ENCODE peak calls at places on chromosomes 1 and 21, in nine cellular contexts. I is adipocyte; S is NCI-H524; L is stimulated activated naive B cell treated with anti-CD40 and anti-IgM and Interleukin-4, amounts not matched to agents 10 μg/mL and 1 μg/mL and 100 μg/mL, for 72 hours; N is activated naive CD8-positive, alpha-beta T cell treated with anti-CD3 and anti-CD28 coated beads for 36 hours; G is stomach; P is T-helper 17 cell; W is NCI-H187; U is KG1. F is an unnamed sample.

GRCh38 chr1:45266151-45266801 is 59.9 kb upstream of the ZSWIM5 start:
- DNase-seq in G (peak; percentile 40), L (no peak), I (peak; percentile 78), P (no peak), U (no peak), S (no peak), W (no peak), N (no peak), F (no peak)

GRCh38 chr1:3061566-3061965 is 7.4 kb upstream of the PRDM16 start:
- DNase-seq in L (no peak), G (peak; percentile 21), U (no peak), I (no peak), P (no peak), S (no peak), N (no peak), W (no peak), F (no peak)

GRCh38 chr1:233993651-233994050 is 89.2 kb downstream of the SLC35F3 start:
- DNase-seq in S (no peak), N (peak; percentile 2), G (no peak), I (no peak), L (no peak), P (no peak), W (no peak), U (no peak), F (no peak)

GRCh38 chr21:17554619-17555472 is 42.0 kb downstream of the CXADR start:
- DNase-seq in N (no peak), P (no peak), S (peak; percentile 25), I (peak; percentile 3), U (no peak), G (no peak), W (peak; percentile 68), L (no peak), F (no peak)

GRCh38 chr21:41817877-41818855 is 51.3 kb upstream of the RIPK4 start:
- DNase-seq in U (no peak), N (no peak), W (no peak), S (peak; percentile 8), G (no peak), L (no peak), I (no peak), P (no peak), F (no peak)

GRCh38 chr1:35287807-35288640 is 19.5 kb downstream of the ZMYM4 start:
- DNase-seq in G (no peak), W (no peak), S (no peak), I (peak; percentile 56), P (no peak), U (no peak), L (no peak), N (no peak), F (no peak)

GRCh38 chr1:146012703-146013565 is 8.6 kb downstream of the HJV start:
- DNase-seq in S (peak; percentile 57), N (peak; percentile 45), W (peak; percentile 70), L (peak; percentile 40), I (peak; percentile 92), U (peak; percentile 72), G (peak; percentile 39), P (no peak), F (no peak)

GRCh38 chr1:157803851-157804250 is 16.1 kb downstream of the FCRL1 start:
- DNase-seq in L (peak; percentile 51), U (no peak), I (no peak), S (no peak), N (no peak), G (no peak), W (no peak), P (no peak), F (peak; percentile 54)

GRCh38 chr1:74343191-74343590 is 108.0 kb downstream of the TNNI3K start:
- DNase-seq in U (no peak), P (no peak), G (no peak), L (no peak), N (no peak), S (peak; percentile 100), W (peak; percentile 77), I (no peak), F (no peak)

GRCh38 chr1:116852367-116852766 is 57.3 kb upstream of the PTGFRN start:
- DNase-seq in S (no peak), N (no peak), P (no peak), G (no peak), L (no peak), W (no peak), U (no peak), I (no peak), F (no peak)

GRCh38 chr1:239184581-239185244 is 201.7 kb upstream of the CHRM3 start:
- DNase-seq in N (no peak), I (peak; percentile 4), G (no peak), U (no peak), L (no peak), P (no peak), S (no peak), W (no peak), F (no peak)

GRCh38 chr1:211920602-211921226 is 90.2 kb upstream of the LPGAT1 start:
- DNase-seq in P (no peak), U (no peak), S (no peak), N (no peak), L (no peak), W (no peak), I (no peak), G (no peak), F (no peak)

GRCh38 chr1:11649624-11650330 is 4.5 kb downstream of the FBXO2 start:
- DNase-seq in P (no peak), W (no peak), N (no peak), G (no peak), S (no peak), L (no peak), I (no peak), U (no peak), F (no peak)

GRCh38 chr1:239361403-239361802 is 25.0 kb upstream of the CHRM3 start:
- DNase-seq in I (peak; percentile 24), S (no peak), L (no peak), N (no peak), U (no peak), P (no peak), W (no peak), G (no peak), F (no peak)

GRCh38 chr1:244138399-244138798 is 87.3 kb downstream of the ZBTB18 start:
- DNase-seq in U (no peak), L (no peak), P (no peak), G (no peak), S (no peak), I (no peak), N (no peak), W (no peak), F (no peak)

GRCh38 chr1:182410620-182411273 is 10.3 kb upstream of the TEDDM1 start:
- DNase-seq in U (no peak), G (no peak), N (no peak), L (no peak), P (no peak), W (no peak), S (no peak), I (peak; percentile 43), F (no peak)

GRCh38 chr1:109620396-109620817 is 770 bp downstream of the AMPD2 start:
- DNase-seq in S (peak; percentile 55), P (no peak), U (no peak), W (no peak), G (no peak), N (no peak), I (peak; percentile 81), L (no peak), F (no peak)

GRCh38 chr1:33819290-33819912 is 44.5 kb upstream of the HMGB4 start:
- DNase-seq in S (no peak), L (no peak), I (no peak), P (no peak), U (no peak), N (no peak), G (no peak), W (no peak), F (no peak)

GRCh38 chr1:185441608-185442007 is 124.6 kb upstream of the IVNS1ABP start:
- DNase-seq in P (no peak), U (no peak), S (no peak), I (peak; percentile 56), G (no peak), L (no peak), N (no peak), W (no peak), F (no peak)

GRCh38 chr1:63713627-63714481 is 60.0 kb upstream of the ROR1 start:
- DNase-seq in N (no peak), L (no peak), W (no peak), U (no peak), S (no peak), I (peak; percentile 90), P (no peak), G (no peak), F (no peak)

GRCh38 chr1:20371411-20371810 is 80.7 kb downstream of the VWA5B1 start:
- DNase-seq in W (no peak), S (no peak), N (no peak), L (no peak), G (no peak), U (no peak), P (no peak), I (peak; percentile 55), F (no peak)

GRCh38 chr1:44608141-44608540 is 66.1 kb downstream of the TMEM53 start:
- DNase-seq in U (no peak), N (no peak), G (no peak), W (no peak), L (no peak), S (peak; percentile 22), I (no peak), P (no peak), F (no peak)

GRCh38 chr1:205298191-205298994 is 23.2 kb downstream of the NUAK2 start:
- DNase-seq in G (no peak), I (peak; percentile 91), N (no peak), P (no peak), W (peak; percentile 79), U (no peak), S (peak; percentile 15), L (no peak), F (no peak)

GRCh38 chr1:150392627-150393026 is 28.7 kb downstream of the RPRD2 start:
- DNase-seq in G (no peak), L (no peak), W (no peak), U (no peak), N (no peak), I (no peak), P (no peak), S (no peak), F (no peak)

GRCh38 chr1:244664353-244664752 is 11.4 kb downstream of the DESI2 start:
- DNase-seq in S (no peak), G (no peak), P (no peak), I (no peak), U (no peak), W (no peak), L (no peak), N (no peak), F (no peak)

GRCh38 chr1:209756608-209757445 is 974 bp downstream of the TRAF3IP3 start:
- DNase-seq in P (peak; percentile 18), U (peak; percentile 58), W (no peak), S (no peak), I (no peak), G (peak; percentile 41), L (peak; percentile 41), N (peak; percentile 41), F (peak; percentile 91)

GRCh38 chr1:92851729-92852128 is 19.9 kb downstream of the RPL5 start:
- DNase-seq in L (no peak), N (no peak), U (no peak), G (no peak), I (no peak), S (peak; percentile 82), W (no peak), P (no peak), F (no peak)

GRCh38 chr1:9203623-9204022 is 31.0 kb upstream of the H6PD start:
- DNase-seq in I (no peak), U (no peak), S (no peak), W (no peak), G (no peak), N (peak; percentile 21), L (no peak), P (no peak), F (no peak)

GRCh38 chr1:167083066-167083682 is 7.0 kb downstream of the GPA33 start:
- DNase-seq in I (no peak), N (no peak), S (peak; percentile 67), L (no peak), W (no peak), U (no peak), G (peak; percentile 50), P (no peak), F (no peak)

GRCh38 chr1:30267046-30267445 is 456.3 kb downstream of the MATN1 start:
- DNase-seq in L (no peak), N (no peak), P (no peak), W (no peak), I (no peak), U (no peak), S (no peak), G (no peak), F (no peak)

GRCh38 chr1:47643506-47644215 is 205.8 kb downstream of the FOXD2 start:
- DNase-seq in W (no peak), P (no peak), I (peak; percentile 9), S (peak; percentile 24), N (no peak), G (no peak), L (no peak), U (no peak), F (no peak)

F was measured in CD14-positive monocyte.